ENCODE peak calls at places on chromosomes 5 and 9, in six cellular contexts. X, W, L, G, I and T are unnamed samples.
A peak's percentile ranks its signal among the peaks of the same experiment; 100 is the strongest.

GRCh38 chr5:149060325-149060724 is 2.5 kb downstream of the SH3TC2 start:
- DNase-seq in G (no peak), I (peak; percentile 75), W (peak; percentile 79), L (peak; percentile 10), X (peak; percentile 80), T (no peak)

GRCh38 chr5:76765249-76765648 is 49.3 kb downstream of the F2R start:
- DNase-seq in G (no peak), I (no peak), W (peak; percentile 95), X (no peak), L (peak; percentile 86), T (no peak)

GRCh38 chr5:111223790-111224560 is at the start of gene CAMK4:
- DNase-seq in W (peak; percentile 73), X (peak; percentile 85), L (peak; percentile 93), I (peak; percentile 81), G (peak; percentile 76), T (peak; percentile 74)

GRCh38 chr9:16501098-16501663 is 369.3 kb downstream of the BNC2 start:
- DNase-seq in L (no peak), I (peak; percentile 84), X (no peak), G (no peak), W (peak; percentile 77), T (no peak)

GRCh38 chr9:107170801-107171200 is 112.3 kb upstream of the RAD23B start:
- DNase-seq in G (no peak), W (no peak), X (no peak), I (no peak), L (no peak), T (no peak)

GRCh38 chr5:52771343-52772039 is 16.2 kb upstream of the ITGA1 start:
- DNase-seq in W (no peak), G (no peak), I (no peak), L (no peak), X (no peak), T (no peak)

GRCh38 chr5:38367410-38367809 is 109.1 kb downstream of the EGFLAM start:
- DNase-seq in X (no peak), W (no peak), G (no peak), I (no peak), L (no peak), T (no peak)

GRCh38 chr5:53482717-53483638 is 2.5 kb downstream of the FST start:
- DNase-seq in G (no peak), X (peak; percentile 40), W (peak; percentile 53), I (peak; percentile 59), L (peak; percentile 86), T (peak; percentile 74)

GRCh38 chr9:137820161-137820855 is 57.3 kb upstream of the CACNA1B start:
- DNase-seq in X (no peak), L (no peak), G (no peak), W (peak; percentile 15), I (no peak), T (no peak)
- H3K27ac ChIP-seq in X (no peak overlapping the region), L (no peak overlapping the region), G (no peak overlapping the region), W (no peak overlapping the region), I (no peak overlapping the region), T (no peak overlapping the region)

DNA sequence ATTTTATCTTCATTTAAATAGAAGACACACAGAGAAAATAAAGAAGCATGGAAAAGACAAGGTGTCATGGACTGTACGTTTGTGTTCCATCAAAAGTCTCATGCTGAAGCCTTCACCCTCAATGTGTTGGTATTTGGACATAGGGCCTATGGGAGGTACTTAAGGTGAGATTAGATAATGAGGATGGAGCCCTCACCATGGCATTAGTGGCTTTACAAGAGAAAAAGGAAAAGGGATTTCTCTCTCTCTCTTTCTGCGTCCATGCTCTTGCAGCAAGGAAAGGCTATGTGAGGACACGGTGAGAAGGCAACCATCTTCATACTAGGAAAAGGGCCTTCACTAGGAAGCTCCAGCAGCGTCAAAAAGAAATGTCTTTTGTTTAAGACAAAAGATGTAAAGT is 797.0 kb upstream of the CDH10 start:
- DNase-seq in G (no peak), W (no peak), L (no peak), I (no peak), X (no peak), T (no peak)
- H3K4me3 ChIP-seq in G (no peak overlapping the region), W (no peak overlapping the region), L (no peak overlapping the region), I (no peak overlapping the region), X (no peak overlapping the region), T (no peak overlapping the region)

GRCh38 chr5:176876506-176877431 is 22.4 kb downstream of the HK3 start:
- DNase-seq in X (no peak), I (no peak), W (no peak), G (no peak), L (peak; percentile 89), T (no peak)

GRCh38 chr5:176875014-176875550 is 24.1 kb downstream of the HK3 start:
- DNase-seq in W (no peak), I (no peak), G (no peak), X (no peak), L (no peak), T (no peak)

GRCh38 chr5:176874198-176874780 is 24.9 kb downstream of the HK3 start:
- DNase-seq in G (no peak), W (no peak), X (no peak), L (no peak), I (no peak), T (no peak)

GRCh38 chr5:176875783-176876505 is 23.2 kb downstream of the HK3 start:
- DNase-seq in G (no peak), X (no peak), W (no peak), I (no peak), L (no peak), T (no peak)

DNA sequence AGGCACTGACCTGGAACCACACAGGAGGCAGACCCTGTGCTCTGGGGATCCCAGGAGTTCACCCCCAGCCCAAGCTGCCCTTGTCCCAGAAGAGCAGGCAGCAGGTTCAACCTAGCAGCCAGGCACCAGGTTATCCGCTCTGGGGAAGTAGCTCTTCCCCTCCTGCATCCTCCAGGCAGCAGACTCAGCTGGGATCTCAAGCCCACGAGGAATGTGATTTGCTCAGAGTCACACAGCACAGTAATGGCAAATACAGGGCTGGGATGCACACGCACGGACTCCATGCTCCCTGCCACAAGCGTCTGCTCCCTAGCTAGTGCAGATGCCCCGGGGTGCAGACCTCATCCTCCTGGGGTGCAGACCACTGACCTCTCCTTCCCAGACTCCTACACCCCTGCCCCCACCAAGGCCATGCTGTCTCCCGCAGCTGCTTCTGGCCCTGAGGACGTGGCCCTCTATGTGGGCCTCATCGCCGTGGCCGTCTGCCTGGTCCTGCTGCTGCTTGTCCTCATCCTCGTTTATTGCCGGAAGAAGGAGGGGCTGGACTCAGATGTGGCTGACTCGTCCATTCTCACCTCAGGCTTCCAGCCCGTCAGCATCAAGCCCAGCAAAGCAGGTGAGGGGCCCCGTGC is 25.5 kb downstream of the HK3 start:
- DNase-seq in L (no peak), I (peak; percentile 7), W (no peak), X (no peak), G (no peak), T (no peak)
- H3K27ac ChIP-seq in L (no peak overlapping the region), I (no peak overlapping the region), W (no peak overlapping the region), X (no peak overlapping the region), G (no peak overlapping the region), T (no peak overlapping the region)

GRCh38 chr5:154708207-154708606 is 47.0 kb upstream of the LARP1 start:
- DNase-seq in X (no peak), I (no peak), L (no peak), G (no peak), W (no peak), T (no peak)
- H3K4me3 ChIP-seq in X (no peak overlapping the region), I (no peak overlapping the region), L (no peak overlapping the region), G (no peak overlapping the region), W (no peak overlapping the region), T (no peak overlapping the region)

GRCh38 chr5:15940905-15941304 is 238.7 kb downstream of the MARCHF11 start:
- DNase-seq in G (no peak), X (no peak), L (no peak), W (no peak), I (no peak), T (no peak)

GRCh38 chr5:15938186-15938585 is 241.4 kb downstream of the MARCHF11 start:
- DNase-seq in L (no peak), I (no peak), X (no peak), G (no peak), W (peak; percentile 13), T (no peak)

GRCh38 chr5:15936505-15937245 is 242.9 kb downstream of the MARCHF11 start:
- DNase-seq in G (no peak), X (no peak), W (no peak), I (no peak), L (no peak), T (no peak)

GRCh38 chr5:15938961-15939360 is 240.6 kb downstream of the MARCHF11 start:
- DNase-seq in W (peak; percentile 93), G (no peak), I (peak; percentile 33), X (no peak), L (peak; percentile 96), T (no peak)

GRCh38 chr5:15937708-15938107 is 241.9 kb downstream of the MARCHF11 start:
- DNase-seq in W (no peak), G (no peak), I (no peak), L (no peak), X (no peak), T (no peak)
- H3K27ac ChIP-seq in W (no peak overlapping the region), G (no peak overlapping the region), I (no peak overlapping the region), L (no peak overlapping the region), X (no peak overlapping the region), T (no peak overlapping the region)